ENCODE peak calls at places on chromosomes 5 and 9, in nine cellular contexts. One of them, this sample, is unnamed. For H3K4me1, the result is how much of the 10 kb centered on the place peaks cover.

GRCh38 chr9:95316274-95316673 is 1.2 kb downstream of the FANCC start:
- DNase-seq in fibroblast of lung: no peak
- DNase-seq in MM.1S: peak
- DNase-seq in A673: peak
- DNase-seq in PC-3: no peak
- DNase-seq in H1: no peak
- DNase-seq in HepG2: no peak
- DNase-seq in neural progenitor cell: peak
- DNase-seq in keratinocyte: no peak
- DNase-seq in this sample: no peak

GRCh38 chr5:13831236-13831810 is 113.2 kb downstream of the DNAH5 start:
- DNase-seq in fibroblast of lung: no peak
- DNase-seq in MM.1S: no peak
- DNase-seq in A673: no peak
- DNase-seq in PC-3: peak
- DNase-seq in H1: no peak
- DNase-seq in HepG2: no peak
- DNase-seq in neural progenitor cell: no peak
- DNase-seq in keratinocyte: no peak
- DNase-seq in this sample: no peak

GRCh38 chr5:93378073-93378472 is 202.9 kb downstream of the NR2F1-AS1 start:
- DNase-seq in fibroblast of lung: peak
- DNase-seq in MM.1S: no peak
- DNase-seq in A673: no peak
- DNase-seq in PC-3: peak
- DNase-seq in H1: no peak
- DNase-seq in HepG2: no peak
- DNase-seq in neural progenitor cell: no peak
- DNase-seq in keratinocyte: no peak
- DNase-seq in this sample: no peak

GRCh38 chr5:35369965-35370790 is 139.9 kb upstream of the PRLR start:
- DNase-seq in fibroblast of lung: no peak
- DNase-seq in MM.1S: no peak
- DNase-seq in A673: no peak
- DNase-seq in PC-3: no peak
- DNase-seq in H1: no peak
- DNase-seq in HepG2: no peak
- DNase-seq in neural progenitor cell: peak
- DNase-seq in keratinocyte: no peak
- DNase-seq in this sample: no peak

GRCh38 chr5:55172937-55173695 is at the start of gene CDC20B:
- DNase-seq in fibroblast of lung: peak
- DNase-seq in MM.1S: peak
- DNase-seq in A673: peak
- DNase-seq in PC-3: peak
- DNase-seq in H1: no peak
- DNase-seq in HepG2: peak
- DNase-seq in neural progenitor cell: peak
- DNase-seq in keratinocyte: no peak
- DNase-seq in this sample: no peak

GRCh38 chr9:129868571-129869486 is 33.6 kb downstream of the USP20 start:
- DNase-seq in fibroblast of lung: no peak
- DNase-seq in MM.1S: peak
- DNase-seq in A673: no peak
- DNase-seq in PC-3: peak
- DNase-seq in H1: no peak
- DNase-seq in HepG2: no peak
- DNase-seq in neural progenitor cell: no peak
- DNase-seq in keratinocyte: no peak
- DNase-seq in this sample: no peak

GRCh38 chr9:131969469-131969989 is 110.1 kb downstream of the MED27 start:
- DNase-seq in fibroblast of lung: no peak
- DNase-seq in MM.1S: no peak
- DNase-seq in A673: no peak
- DNase-seq in PC-3: no peak
- DNase-seq in H1: no peak
- DNase-seq in HepG2: no peak
- DNase-seq in neural progenitor cell: no peak
- DNase-seq in keratinocyte: no peak
- DNase-seq in this sample: no peak

GRCh38 chr9:72315089-72315509 is 49.9 kb downstream of the ZFAND5 start:
- DNase-seq in fibroblast of lung: peak
- DNase-seq in MM.1S: no peak
- DNase-seq in A673: peak
- DNase-seq in PC-3: peak
- DNase-seq in H1: no peak
- DNase-seq in HepG2: no peak
- DNase-seq in neural progenitor cell: peak
- DNase-seq in keratinocyte: no peak
- DNase-seq in this sample: peak

GRCh38 chr9:84846501-84847323 is 177.2 kb downstream of the NTRK2 start:
- DNase-seq in fibroblast of lung: no peak
- DNase-seq in MM.1S: no peak
- DNase-seq in A673: no peak
- DNase-seq in PC-3: peak
- DNase-seq in H1: no peak
- DNase-seq in HepG2: no peak
- DNase-seq in neural progenitor cell: no peak
- DNase-seq in keratinocyte: no peak
- DNase-seq in this sample: no peak

GRCh38 chr5:130912088-130912487 is 253.0 kb downstream of the HINT1 start:
- DNase-seq in fibroblast of lung: no peak
- DNase-seq in MM.1S: no peak
- DNase-seq in A673: peak
- DNase-seq in PC-3: peak
- DNase-seq in H1: no peak
- DNase-seq in HepG2: no peak
- DNase-seq in neural progenitor cell: peak
- DNase-seq in keratinocyte: no peak
- DNase-seq in this sample: no peak

GRCh38 chr5:69308046-69308553 is 24.5 kb downstream of the CCDC125 start:
- DNase-seq in fibroblast of lung: no peak
- DNase-seq in MM.1S: no peak
- DNase-seq in A673: no peak
- DNase-seq in PC-3: no peak
- DNase-seq in H1: no peak
- DNase-seq in HepG2: no peak
- DNase-seq in neural progenitor cell: no peak
- DNase-seq in keratinocyte: no peak
- DNase-seq in this sample: no peak

GRCh38 chr9:119959846-119960545 is 590.8 kb upstream of the BRINP1 start:
- DNase-seq in fibroblast of lung: no peak
- DNase-seq in MM.1S: no peak
- DNase-seq in A673: no peak
- DNase-seq in PC-3: no peak
- DNase-seq in H1: no peak
- DNase-seq in HepG2: no peak
- DNase-seq in neural progenitor cell: no peak
- DNase-seq in keratinocyte: no peak
- DNase-seq in this sample: no peak

GRCh38 chr5:147763791-147764525 is 18.6 kb downstream of the JAKMIP2 start:
- DNase-seq in fibroblast of lung: peak
- DNase-seq in MM.1S: no peak
- DNase-seq in A673: peak
- DNase-seq in PC-3: peak
- DNase-seq in H1: no peak
- DNase-seq in HepG2: peak
- DNase-seq in neural progenitor cell: no peak
- DNase-seq in keratinocyte: no peak
- DNase-seq in this sample: no peak

GRCh38 chr9:114448706-114449105 is 56.6 kb downstream of the WHRN start:
- DNase-seq in fibroblast of lung: peak
- DNase-seq in MM.1S: no peak
- DNase-seq in A673: no peak
- DNase-seq in PC-3: peak
- DNase-seq in H1: no peak
- DNase-seq in HepG2: no peak
- DNase-seq in neural progenitor cell: no peak
- DNase-seq in keratinocyte: peak
- DNase-seq in this sample: no peak

GRCh38 chr9:123434619-123435240 is 78.7 kb downstream of the CRB2 start:
- DNase-seq in fibroblast of lung: no peak
- DNase-seq in MM.1S: no peak
- DNase-seq in A673: no peak
- DNase-seq in PC-3: no peak
- DNase-seq in H1: peak
- DNase-seq in HepG2: peak
- DNase-seq in neural progenitor cell: peak
- DNase-seq in keratinocyte: no peak
- DNase-seq in this sample: no peak

GRCh38 chr9:82882744-82883143 is 180.2 kb downstream of the RASEF start:
- DNase-seq in fibroblast of lung: no peak
- DNase-seq in MM.1S: no peak
- DNase-seq in A673: no peak
- DNase-seq in PC-3: peak
- DNase-seq in H1: no peak
- DNase-seq in HepG2: no peak
- DNase-seq in neural progenitor cell: no peak
- DNase-seq in keratinocyte: no peak
- DNase-seq in this sample: no peak

GRCh38 chr5:90293931-90294330 is 115.6 kb downstream of the CETN3 start:
- DNase-seq in fibroblast of lung: peak
- DNase-seq in MM.1S: no peak
- DNase-seq in A673: no peak
- DNase-seq in PC-3: peak
- DNase-seq in H1: no peak
- DNase-seq in HepG2: peak
- DNase-seq in neural progenitor cell: no peak
- DNase-seq in keratinocyte: no peak
- DNase-seq in this sample: peak

GRCh38 chr9:35737143-35737542 is 4.7 kb downstream of the CREB3 start:
- DNase-seq in fibroblast of lung: no peak
- DNase-seq in MM.1S: no peak
- DNase-seq in A673: no peak
- DNase-seq in PC-3: no peak
- DNase-seq in H1: no peak
- DNase-seq in HepG2: no peak
- DNase-seq in neural progenitor cell: no peak
- DNase-seq in keratinocyte: no peak
- DNase-seq in this sample: no peak

GRCh38 chr5:86838078-86838477 is 220.3 kb downstream of the COX7C start:
- DNase-seq in fibroblast of lung: no peak
- DNase-seq in MM.1S: no peak
- DNase-seq in A673: no peak
- DNase-seq in PC-3: peak
- DNase-seq in H1: no peak
- DNase-seq in HepG2: no peak
- DNase-seq in neural progenitor cell: no peak
- DNase-seq in keratinocyte: no peak
- DNase-seq in this sample: no peak

GRCh38 chr9:120928720-120929389 is 2.3 kb upstream of the TRAF1 start:
- DNase-seq in fibroblast of lung: no peak
- DNase-seq in MM.1S: peak
- DNase-seq in A673: peak
- DNase-seq in PC-3: no peak
- DNase-seq in H1: no peak
- DNase-seq in HepG2: peak
- DNase-seq in neural progenitor cell: peak
- DNase-seq in keratinocyte: no peak
- DNase-seq in this sample: no peak

GRCh38 chr5:176743828-176744583 is 66.4 kb upstream of the UNC5A start:
- DNase-seq in fibroblast of lung: no peak
- DNase-seq in MM.1S: no peak
- DNase-seq in A673: no peak
- DNase-seq in PC-3: no peak
- DNase-seq in H1: no peak
- DNase-seq in HepG2: no peak
- DNase-seq in neural progenitor cell: no peak
- DNase-seq in keratinocyte: no peak
- DNase-seq in this sample: no peak
- TF ChIP-seq EZH2 in fibroblast of lung: peak
- TF ChIP-seq EZH2 in MM.1S: no peak
- TF ChIP-seq EZH2 in A673: no peak
- TF ChIP-seq EZH2 in PC-3: no peak
- TF ChIP-seq EZH2 in H1: no peak
- TF ChIP-seq EZH2 in HepG2: no peak
- TF ChIP-seq EZH2 in neural progenitor cell: peak
- TF ChIP-seq EZH2 in keratinocyte: no peak
- TF ChIP-seq EZH2 in this sample: no peak

GRCh38 chr5:134119720-134120119 is 5.2 kb downstream of the TCF7 start:
- DNase-seq in fibroblast of lung: no peak
- DNase-seq in MM.1S: no peak
- DNase-seq in A673: no peak
- DNase-seq in PC-3: no peak
- DNase-seq in H1: no peak
- DNase-seq in HepG2: no peak
- DNase-seq in neural progenitor cell: no peak
- DNase-seq in keratinocyte: no peak
- DNase-seq in this sample: no peak
- H3K4me3 ChIP-seq in fibroblast of lung: no peak
- H3K4me3 ChIP-seq in MM.1S: no peak
- H3K4me3 ChIP-seq in A673: no peak
- H3K4me3 ChIP-seq in PC-3: no peak
- H3K4me3 ChIP-seq in H1: no peak
- H3K4me3 ChIP-seq in HepG2: no peak
- H3K4me3 ChIP-seq in neural progenitor cell: no peak
- H3K4me3 ChIP-seq in keratinocyte: no peak
- H3K4me3 ChIP-seq in this sample: no peak

GRCh38 chr9:34252670-34253459 is 74.0 kb downstream of the UBAP1 start:
- DNase-seq in fibroblast of lung: peak
- DNase-seq in MM.1S: peak
- DNase-seq in A673: peak
- DNase-seq in PC-3: peak
- DNase-seq in H1: peak
- DNase-seq in HepG2: peak
- DNase-seq in neural progenitor cell: peak
- DNase-seq in keratinocyte: no peak
- DNase-seq in this sample: peak
- H3K4me1 ChIP-seq in fibroblast of lung: under half
- H3K4me1 ChIP-seq in MM.1S: under half
- H3K4me1 ChIP-seq in A673: under half
- H3K4me1 ChIP-seq in PC-3: under half
- H3K4me1 ChIP-seq in H1: under half
- H3K4me1 ChIP-seq in HepG2: under half
- H3K4me1 ChIP-seq in neural progenitor cell: under half
- H3K4me1 ChIP-seq in keratinocyte: half or more
- H3K4me1 ChIP-seq in this sample: under half

DNA sequence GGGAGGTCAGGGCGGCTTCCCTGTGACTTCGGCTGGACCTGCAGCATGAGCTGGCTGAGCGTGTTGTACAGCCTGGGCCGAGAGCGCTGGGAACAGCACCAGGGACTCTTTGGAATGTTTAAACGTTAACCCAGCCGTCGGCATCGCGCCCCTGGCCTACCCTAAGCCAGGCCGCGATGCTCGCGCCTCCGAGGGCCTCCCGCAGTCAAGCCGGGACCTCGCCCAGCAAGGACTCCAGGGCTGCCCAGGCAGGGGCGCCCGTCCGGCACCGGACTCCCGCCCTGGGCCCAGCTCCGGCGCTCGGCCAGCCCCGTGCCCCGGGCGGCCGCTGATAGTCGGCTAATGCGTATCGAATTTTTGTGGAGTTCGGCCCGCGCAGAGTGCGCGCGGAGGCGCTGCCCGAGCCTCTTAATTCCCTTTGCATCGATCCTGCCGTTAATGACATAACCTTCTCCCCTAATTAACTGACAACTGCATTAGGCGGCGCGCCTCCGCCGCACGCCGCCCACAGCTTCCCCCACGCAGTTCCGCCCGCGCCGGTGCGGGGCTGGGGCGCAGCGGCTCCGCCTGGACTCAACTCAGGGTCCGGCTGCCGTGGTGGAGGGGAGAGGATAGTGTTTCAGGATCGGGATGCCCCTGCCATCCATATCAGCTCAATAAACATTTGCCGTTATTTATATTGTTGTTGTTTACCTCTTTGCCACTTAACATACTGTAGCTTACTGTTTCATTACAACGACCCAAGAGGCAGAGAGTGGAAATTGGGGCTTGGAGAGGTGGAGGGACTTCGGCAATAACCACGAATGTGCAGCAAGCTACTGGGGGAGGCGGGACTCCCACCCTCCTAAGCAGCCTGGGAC is 28.8 kb upstream of the CDC23 start:
- DNase-seq in fibroblast of lung: peak
- DNase-seq in MM.1S: no peak
- DNase-seq in A673: no peak
- DNase-seq in PC-3: no peak
- DNase-seq in H1: no peak
- DNase-seq in HepG2: peak
- DNase-seq in neural progenitor cell: peak
- DNase-seq in keratinocyte: no peak
- DNase-seq in this sample: no peak
- TF ChIP-seq EZH2 in fibroblast of lung: peak
- TF ChIP-seq EZH2 in MM.1S: no peak
- TF ChIP-seq EZH2 in A673: peak
- TF ChIP-seq EZH2 in PC-3: peak
- TF ChIP-seq EZH2 in H1: peak
- TF ChIP-seq EZH2 in HepG2: no peak
- TF ChIP-seq EZH2 in neural progenitor cell: peak
- TF ChIP-seq EZH2 in keratinocyte: peak
- TF ChIP-seq EZH2 in this sample: no peak

This sample was measured in PC-9.